ENCODE peak calls at places on chromosome 10, in eight cellular contexts. One of them, this sample, is unnamed.

GRCh38 chr10:96614515-96614914 is 27.7 kb upstream of the TM9SF3 start:
- DNase-seq in AG04450: peak
- DNase-seq in fibroblast of mammary gland: peak
- DNase-seq in brain microvascular endothelial cell: peak
- DNase-seq in esophagus squamous epithelium: no peak
- DNase-seq in suprapubic skin: no peak
- DNase-seq in HCT116: peak
- DNase-seq in right atrium auricular region: no peak
- DNase-seq in this sample: peak

GRCh38 chr10:14185501-14186045 is 145.2 kb downstream of the FRMD4A start:
- DNase-seq in esophagus squamous epithelium: no peak
- DNase-seq in right atrium auricular region: no peak
- DNase-seq in fibroblast of mammary gland: peak
- DNase-seq in HCT116: peak
- DNase-seq in brain microvascular endothelial cell: peak
- DNase-seq in suprapubic skin: no peak
- DNase-seq in AG04450: peak
- DNase-seq in this sample: peak

GRCh38 chr10:75332081-75332480 is 69.5 kb downstream of the ZNF503 start:
- DNase-seq in fibroblast of mammary gland: no peak
- DNase-seq in brain microvascular endothelial cell: no peak
- DNase-seq in suprapubic skin: no peak
- DNase-seq in AG04450: no peak
- DNase-seq in esophagus squamous epithelium: no peak
- DNase-seq in HCT116: no peak
- DNase-seq in right atrium auricular region: no peak
- DNase-seq in this sample: no peak

GRCh38 chr10:3786295-3786981 is 1.4 kb upstream of the KLF6 start:
- DNase-seq in brain microvascular endothelial cell: no peak
- DNase-seq in AG04450: no peak
- DNase-seq in suprapubic skin: no peak
- DNase-seq in HCT116: peak
- DNase-seq in right atrium auricular region: no peak
- DNase-seq in fibroblast of mammary gland: peak
- DNase-seq in esophagus squamous epithelium: no peak
- DNase-seq in this sample: no peak

GRCh38 chr10:42753126-42753506 is 29.5 kb upstream of the BMS1 start:
- DNase-seq in HCT116: peak
- DNase-seq in AG04450: peak
- DNase-seq in right atrium auricular region: peak
- DNase-seq in fibroblast of mammary gland: peak
- DNase-seq in brain microvascular endothelial cell: peak
- DNase-seq in suprapubic skin: no peak
- DNase-seq in esophagus squamous epithelium: no peak
- DNase-seq in this sample: peak

GRCh38 chr10:110138197-110138812 is 69.1 kb upstream of the MXI1 start:
- DNase-seq in suprapubic skin: no peak
- DNase-seq in esophagus squamous epithelium: no peak
- DNase-seq in right atrium auricular region: no peak
- DNase-seq in HCT116: peak
- DNase-seq in brain microvascular endothelial cell: peak
- DNase-seq in AG04450: peak
- DNase-seq in fibroblast of mammary gland: peak
- DNase-seq in this sample: peak

GRCh38 chr10:115092555-115093285 is 445 bp upstream of the ATRNL1 start:
- DNase-seq in brain microvascular endothelial cell: peak
- DNase-seq in suprapubic skin: no peak
- DNase-seq in HCT116: no peak
- DNase-seq in esophagus squamous epithelium: no peak
- DNase-seq in right atrium auricular region: no peak
- DNase-seq in AG04450: no peak
- DNase-seq in fibroblast of mammary gland: peak
- DNase-seq in this sample: no peak

GRCh38 chr10:78630944-78631838 is 437.6 kb upstream of the ZMIZ1 start:
- DNase-seq in HCT116: no peak
- DNase-seq in brain microvascular endothelial cell: no peak
- DNase-seq in AG04450: no peak
- DNase-seq in suprapubic skin: peak
- DNase-seq in fibroblast of mammary gland: peak
- DNase-seq in right atrium auricular region: no peak
- DNase-seq in esophagus squamous epithelium: no peak
- DNase-seq in this sample: no peak

GRCh38 chr10:86953747-86954680 is 3.4 kb downstream of the MMRN2 start:
- DNase-seq in esophagus squamous epithelium: no peak
- DNase-seq in right atrium auricular region: no peak
- DNase-seq in brain microvascular endothelial cell: peak
- DNase-seq in AG04450: no peak
- DNase-seq in suprapubic skin: peak
- DNase-seq in fibroblast of mammary gland: peak
- DNase-seq in HCT116: no peak
- DNase-seq in this sample: no peak

GRCh38 chr10:71473671-71474599 is 77.2 kb downstream of the CDH23 start:
- DNase-seq in AG04450: no peak
- DNase-seq in HCT116: no peak
- DNase-seq in right atrium auricular region: no peak
- DNase-seq in esophagus squamous epithelium: no peak
- DNase-seq in brain microvascular endothelial cell: no peak
- DNase-seq in suprapubic skin: no peak
- DNase-seq in fibroblast of mammary gland: no peak
- DNase-seq in this sample: no peak

GRCh38 chr10:127485153-127485857 is 63.8 kb upstream of the NPS start:
- DNase-seq in HCT116: no peak
- DNase-seq in AG04450: no peak
- DNase-seq in suprapubic skin: no peak
- DNase-seq in right atrium auricular region: no peak
- DNase-seq in fibroblast of mammary gland: peak
- DNase-seq in esophagus squamous epithelium: no peak
- DNase-seq in brain microvascular endothelial cell: peak
- DNase-seq in this sample: no peak

GRCh38 chr10:79219276-79219957 is 127.9 kb upstream of the PPIF start:
- DNase-seq in fibroblast of mammary gland: peak
- DNase-seq in suprapubic skin: no peak
- DNase-seq in AG04450: no peak
- DNase-seq in HCT116: no peak
- DNase-seq in brain microvascular endothelial cell: no peak
- DNase-seq in right atrium auricular region: no peak
- DNase-seq in esophagus squamous epithelium: no peak
- DNase-seq in this sample: no peak

GRCh38 chr10:118595598-118596425 is at the start of gene PRLHR:
- DNase-seq in esophagus squamous epithelium: no peak
- DNase-seq in right atrium auricular region: no peak
- DNase-seq in brain microvascular endothelial cell: peak
- DNase-seq in AG04450: no peak
- DNase-seq in HCT116: no peak
- DNase-seq in suprapubic skin: no peak
- DNase-seq in fibroblast of mammary gland: peak
- DNase-seq in this sample: no peak

GRCh38 chr10:132834891-132835847 is 49.2 kb upstream of the NKX6-2 start:
- DNase-seq in AG04450: no peak
- DNase-seq in HCT116: no peak
- DNase-seq in right atrium auricular region: no peak
- DNase-seq in fibroblast of mammary gland: no peak
- DNase-seq in brain microvascular endothelial cell: no peak
- DNase-seq in esophagus squamous epithelium: no peak
- DNase-seq in suprapubic skin: no peak
- DNase-seq in this sample: no peak

GRCh38 chr10:126908729-126909526 is 3.7 kb downstream of the DOCK1 start:
- DNase-seq in right atrium auricular region: no peak
- DNase-seq in HCT116: no peak
- DNase-seq in brain microvascular endothelial cell: no peak
- DNase-seq in fibroblast of mammary gland: no peak
- DNase-seq in esophagus squamous epithelium: no peak
- DNase-seq in suprapubic skin: no peak
- DNase-seq in AG04450: no peak
- DNase-seq in this sample: no peak

GRCh38 chr10:55183993-55184392 is 383.0 kb upstream of the PCDH15 start:
- DNase-seq in HCT116: no peak
- DNase-seq in AG04450: no peak
- DNase-seq in right atrium auricular region: no peak
- DNase-seq in suprapubic skin: no peak
- DNase-seq in brain microvascular endothelial cell: no peak
- DNase-seq in fibroblast of mammary gland: no peak
- DNase-seq in esophagus squamous epithelium: no peak
- DNase-seq in this sample: no peak

GRCh38 chr10:127210936-127211335 is 14.5 kb upstream of the INSYN2A start:
- DNase-seq in esophagus squamous epithelium: no peak
- DNase-seq in right atrium auricular region: no peak
- DNase-seq in AG04450: no peak
- DNase-seq in brain microvascular endothelial cell: no peak
- DNase-seq in suprapubic skin: no peak
- DNase-seq in HCT116: no peak
- DNase-seq in fibroblast of mammary gland: no peak
- DNase-seq in this sample: no peak

GRCh38 chr10:9158675-9159074 is 1104.2 kb downstream of the GATA3 start:
- DNase-seq in right atrium auricular region: no peak
- DNase-seq in AG04450: no peak
- DNase-seq in esophagus squamous epithelium: no peak
- DNase-seq in brain microvascular endothelial cell: no peak
- DNase-seq in fibroblast of mammary gland: no peak
- DNase-seq in suprapubic skin: no peak
- DNase-seq in HCT116: no peak
- DNase-seq in this sample: no peak

GRCh38 chr10:15817407-15818046 is 42.8 kb downstream of the MINDY3 start:
- DNase-seq in AG04450: no peak
- DNase-seq in suprapubic skin: no peak
- DNase-seq in brain microvascular endothelial cell: no peak
- DNase-seq in right atrium auricular region: no peak
- DNase-seq in fibroblast of mammary gland: no peak
- DNase-seq in HCT116: no peak
- DNase-seq in esophagus squamous epithelium: no peak
- DNase-seq in this sample: no peak

GRCh38 chr10:80188713-80189112 is 16.6 kb downstream of the ANXA11 start:
- DNase-seq in esophagus squamous epithelium: no peak
- DNase-seq in AG04450: no peak
- DNase-seq in brain microvascular endothelial cell: no peak
- DNase-seq in fibroblast of mammary gland: no peak
- DNase-seq in HCT116: no peak
- DNase-seq in right atrium auricular region: no peak
- DNase-seq in suprapubic skin: no peak
- DNase-seq in this sample: no peak

GRCh38 chr10:36450385-36450784 is 675.0 kb upstream of the ANKRD30A start:
- DNase-seq in HCT116: no peak
- DNase-seq in brain microvascular endothelial cell: peak
- DNase-seq in esophagus squamous epithelium: no peak
- DNase-seq in suprapubic skin: no peak
- DNase-seq in AG04450: peak
- DNase-seq in fibroblast of mammary gland: peak
- DNase-seq in right atrium auricular region: no peak
- DNase-seq in this sample: no peak

GRCh38 chr10:62017141-62017870 is 115.8 kb downstream of the ARID5B start:
- DNase-seq in right atrium auricular region: no peak
- DNase-seq in brain microvascular endothelial cell: no peak
- DNase-seq in esophagus squamous epithelium: no peak
- DNase-seq in HCT116: no peak
- DNase-seq in suprapubic skin: no peak
- DNase-seq in AG04450: no peak
- DNase-seq in fibroblast of mammary gland: peak
- DNase-seq in this sample: no peak
- H3K4me3 ChIP-seq in right atrium auricular region: no peak
- H3K4me3 ChIP-seq in brain microvascular endothelial cell: no peak
- H3K4me3 ChIP-seq in esophagus squamous epithelium: no peak
- H3K4me3 ChIP-seq in HCT116: no peak
- H3K4me3 ChIP-seq in suprapubic skin: no peak
- H3K4me3 ChIP-seq in AG04450: no peak
- H3K4me3 ChIP-seq in fibroblast of mammary gland: no peak
- H3K4me3 ChIP-seq in this sample: no peak

GRCh38 chr10:101071266-101071884 is 9.6 kb downstream of the KAZALD1 start:
- DNase-seq in right atrium auricular region: peak
- DNase-seq in suprapubic skin: no peak
- DNase-seq in HCT116: no peak
- DNase-seq in fibroblast of mammary gland: peak
- DNase-seq in brain microvascular endothelial cell: no peak
- DNase-seq in AG04450: no peak
- DNase-seq in esophagus squamous epithelium: no peak
- DNase-seq in this sample: no peak

GRCh38 chr10:101075775-101076174 is 14.0 kb downstream of the KAZALD1 start:
- DNase-seq in right atrium auricular region: no peak
- DNase-seq in esophagus squamous epithelium: no peak
- DNase-seq in brain microvascular endothelial cell: no peak
- DNase-seq in suprapubic skin: no peak
- DNase-seq in AG04450: no peak
- DNase-seq in HCT116: no peak
- DNase-seq in fibroblast of mammary gland: no peak
- DNase-seq in this sample: no peak

GRCh38 chr10:101071885-101072433 is 10.2 kb downstream of the KAZALD1 start:
- DNase-seq in AG04450: no peak
- DNase-seq in HCT116: no peak
- DNase-seq in brain microvascular endothelial cell: no peak
- DNase-seq in esophagus squamous epithelium: no peak
- DNase-seq in right atrium auricular region: no peak
- DNase-seq in suprapubic skin: no peak
- DNase-seq in fibroblast of mammary gland: no peak
- DNase-seq in this sample: no peak

GRCh38 chr10:101072923-101073322 is 11.1 kb downstream of the KAZALD1 start:
- DNase-seq in fibroblast of mammary gland: no peak
- DNase-seq in brain microvascular endothelial cell: no peak
- DNase-seq in HCT116: no peak
- DNase-seq in suprapubic skin: no peak
- DNase-seq in esophagus squamous epithelium: no peak
- DNase-seq in right atrium auricular region: no peak
- DNase-seq in AG04450: no peak
- DNase-seq in this sample: no peak

DNA sequence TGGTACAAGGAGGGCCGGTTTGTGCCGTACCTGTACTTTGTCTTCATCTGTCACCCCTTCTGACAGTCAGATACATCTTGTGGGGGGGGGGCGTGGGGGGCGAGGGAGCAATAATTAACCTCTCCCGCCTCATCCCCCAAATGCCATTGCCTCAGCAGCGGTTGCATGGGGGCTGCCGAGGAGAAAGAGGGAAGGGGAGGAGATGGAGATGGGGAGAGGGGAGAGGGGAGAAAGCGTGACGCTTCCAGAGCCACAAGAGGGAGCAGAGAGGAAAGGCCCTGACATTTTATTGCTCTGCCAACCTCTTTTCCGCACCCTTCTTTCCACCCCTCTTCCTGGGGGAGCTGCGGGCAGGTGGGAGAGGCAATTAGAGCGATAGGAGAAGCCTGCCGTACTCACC is 11.8 kb downstream of the KAZALD1 start:
- DNase-seq in fibroblast of mammary gland: no peak
- DNase-seq in esophagus squamous epithelium: no peak
- DNase-seq in suprapubic skin: no peak
- DNase-seq in right atrium auricular region: no peak
- DNase-seq in brain microvascular endothelial cell: no peak
- DNase-seq in AG04450: no peak
- DNase-seq in HCT116: no peak
- DNase-seq in this sample: no peak
- TF ChIP-seq CTCF in fibroblast of mammary gland: no peak
- TF ChIP-seq CTCF in esophagus squamous epithelium: no peak
- TF ChIP-seq CTCF in suprapubic skin: no peak
- TF ChIP-seq CTCF in right atrium auricular region: no peak
- TF ChIP-seq CTCF in brain microvascular endothelial cell: peak
- TF ChIP-seq CTCF in AG04450: peak
- TF ChIP-seq CTCF in HCT116: no peak
- TF ChIP-seq CTCF in this sample: no peak

GRCh38 chr10:72611783-72612182 is 14.1 kb downstream of the MICU1 start:
- DNase-seq in fibroblast of mammary gland: no peak
- DNase-seq in AG04450: no peak
- DNase-seq in HCT116: no peak
- DNase-seq in brain microvascular endothelial cell: no peak
- DNase-seq in right atrium auricular region: no peak
- DNase-seq in suprapubic skin: no peak
- DNase-seq in esophagus squamous epithelium: no peak
- DNase-seq in this sample: no peak
- H3K4me3 ChIP-seq in fibroblast of mammary gland: no peak
- H3K4me3 ChIP-seq in AG04450: no peak
- H3K4me3 ChIP-seq in HCT116: no peak
- H3K4me3 ChIP-seq in brain microvascular endothelial cell: no peak
- H3K4me3 ChIP-seq in right atrium auricular region: peak
- H3K4me3 ChIP-seq in suprapubic skin: peak
- H3K4me3 ChIP-seq in esophagus squamous epithelium: peak
- H3K4me3 ChIP-seq in this sample: no peak

GRCh38 chr10:129470103-129470851 is 3.2 kb downstream of the MGMT start:
- DNase-seq in AG04450: no peak
- DNase-seq in HCT116: no peak
- DNase-seq in right atrium auricular region: no peak
- DNase-seq in suprapubic skin: no peak
- DNase-seq in fibroblast of mammary gland: no peak
- DNase-seq in brain microvascular endothelial cell: no peak
- DNase-seq in esophagus squamous epithelium: no peak
- DNase-seq in this sample: no peak
- TF ChIP-seq CTCF in AG04450: no peak
- TF ChIP-seq CTCF in HCT116: no peak
- TF ChIP-seq CTCF in right atrium auricular region: no peak
- TF ChIP-seq CTCF in suprapubic skin: no peak
- TF ChIP-seq CTCF in fibroblast of mammary gland: no peak
- TF ChIP-seq CTCF in brain microvascular endothelial cell: no peak
- TF ChIP-seq CTCF in esophagus squamous epithelium: no peak
- TF ChIP-seq CTCF in this sample: no peak